ENCODE peak calls at places on chromosome 4, in four cellular contexts. V is IMR-90, L is H9, F is H1. W is an unnamed sample.

GRCh38 chr4:708631-708933 is 3.0 kb downstream of the PCGF3 start:
- DNase-seq in V (no peak), L (no peak), F (no peak), W (no peak)

GRCh38 chr4:78845469-78845868 is 69.3 kb downstream of the BMP2K start:
- DNase-seq in V (no peak), L (no peak), F (no peak), W (no peak)

GRCh38 chr4:8853249-8853648 is 18.4 kb downstream of the HMX1 start:
- DNase-seq in V (no peak), L (no peak), F (no peak), W (no peak)

GRCh38 chr4:10529256-10529890 is 72.1 kb upstream of the ZNF518B start:
- DNase-seq in V (no peak), L (no peak), F (no peak), W (peak)

GRCh38 chr4:20408596-20408995 is 156.9 kb downstream of the SLIT2 start:
- DNase-seq in V (peak), L (no peak), F (no peak), W (peak)

GRCh38 chr4:153140294-153140693 is 63.9 kb upstream of the TRIM2 start:
- DNase-seq in V (no peak), L (no peak), F (no peak), W (no peak)

GRCh38 chr4:168651374-168651773 is 154.5 kb downstream of the PALLD start:
- DNase-seq in V (no peak), L (no peak), F (no peak), W (peak)

GRCh38 chr4:33060873-33061542 is 2340.8 kb downstream of the PCDH7 start:
- DNase-seq in V (peak), L (peak), F (peak), W (peak)

GRCh38 chr4:6925357-6925836 is 15.8 kb downstream of the TBC1D14 start:
- DNase-seq in V (no peak), L (no peak), F (no peak), W (no peak)

GRCh38 chr4:86554641-86555040 is 39.5 kb upstream of the PTPN13 start:
- DNase-seq in V (no peak), L (no peak), F (no peak), W (no peak)

GRCh38 chr4:100949350-100949935 is 397.9 kb downstream of the PPP3CA start:
- DNase-seq in V (no peak), L (no peak), F (no peak), W (no peak)

GRCh38 chr4:89293299-89293698 is 14.3 kb downstream of the GPRIN3 start:
- DNase-seq in V (no peak), L (no peak), F (no peak), W (no peak)
- H3K27ac ChIP-seq in V (no peak), L (no peak), F (no peak), W (no peak)

DNA sequence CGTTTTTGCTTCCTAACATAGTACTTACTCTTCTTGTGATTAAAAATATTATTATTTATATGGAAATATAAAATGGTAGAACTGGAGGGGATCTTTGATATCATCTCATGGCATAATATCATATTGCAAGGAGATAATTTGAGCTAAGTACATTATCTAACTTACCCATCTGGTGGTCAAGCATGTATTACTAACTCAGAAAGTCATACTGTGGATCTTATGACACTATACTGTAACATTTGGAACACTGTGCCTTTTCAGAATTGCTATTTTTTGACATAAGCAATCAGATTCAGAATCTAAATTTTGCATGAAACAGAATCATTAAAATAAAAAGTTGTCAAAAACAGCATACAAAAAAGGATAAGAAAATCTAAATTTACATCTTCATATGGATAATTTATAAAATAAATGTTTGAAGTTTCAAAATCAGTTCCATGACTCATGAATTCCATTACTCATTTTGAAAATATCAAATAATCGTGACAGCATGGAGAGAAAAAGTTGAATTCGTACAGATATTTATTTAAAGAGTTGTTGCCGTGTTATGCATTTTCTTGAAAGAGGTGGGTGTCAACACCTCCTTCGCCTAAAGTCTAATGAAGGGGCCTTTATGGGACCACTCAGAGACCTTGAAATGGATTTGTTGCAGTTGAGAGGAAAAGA is 928.1 kb downstream of the PDHA2 start:
- DNase-seq in V (no peak), L (no peak), F (no peak), W (no peak)
- H4K5ac ChIP-seq in V (no peak), L (no peak), F (no peak), W (no peak)

GRCh38 chr4:16857425-16857824 is 41.0 kb downstream of the LDB2 start:
- DNase-seq in V (no peak), L (no peak), F (no peak), W (no peak)
- H4K8ac ChIP-seq in V (peak), L (no peak), F (no peak), W (no peak)

GRCh38 chr4:119038465-119038864 is 97.2 kb upstream of the MYOZ2 start:
- DNase-seq in V (peak), L (no peak), F (no peak), W (no peak)
- H3K27ac ChIP-seq in V (peak), L (no peak), F (no peak), W (no peak)

GRCh38 chr4:1879491-1879890 is 8.3 kb downstream of the NSD2 start:
- DNase-seq in V (peak), L (no peak), F (no peak), W (no peak)

GRCh38 chr4:1882850-1883271 is 11.7 kb downstream of the NSD2 start:
- DNase-seq in V (no peak), L (no peak), F (no peak), W (no peak)

GRCh38 chr4:1883583-1883982 is 12.4 kb downstream of the NSD2 start:
- DNase-seq in V (no peak), L (no peak), F (no peak), W (no peak)

GRCh38 chr4:1881709-1882108 is 10.5 kb downstream of the NSD2 start:
- DNase-seq in V (no peak), L (no peak), F (no peak), W (no peak)

DNA sequence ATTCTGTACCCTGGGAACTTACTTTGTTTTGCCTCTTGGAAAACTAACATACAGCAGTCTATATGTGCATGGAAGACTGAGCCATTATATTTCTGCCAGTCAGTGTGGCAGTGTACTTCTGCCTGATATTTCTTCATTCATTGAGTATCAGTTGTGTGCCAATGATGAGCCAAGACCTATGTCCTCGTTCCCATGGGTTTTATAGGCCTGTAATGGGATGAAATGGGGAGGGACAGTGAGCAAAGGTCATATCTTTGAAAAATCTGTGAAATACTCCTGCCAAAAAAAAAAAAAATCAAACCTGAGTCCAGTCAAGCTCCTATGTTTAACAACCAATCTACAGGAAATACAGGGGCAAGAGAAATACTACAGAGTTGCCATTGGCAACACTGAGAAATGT is 9.1 kb downstream of the NSD2 start:
- DNase-seq in V (no peak), L (no peak), F (no peak), W (no peak)
- H4K5ac ChIP-seq in V (no peak), L (no peak), F (no peak), W (no peak)

DNA sequence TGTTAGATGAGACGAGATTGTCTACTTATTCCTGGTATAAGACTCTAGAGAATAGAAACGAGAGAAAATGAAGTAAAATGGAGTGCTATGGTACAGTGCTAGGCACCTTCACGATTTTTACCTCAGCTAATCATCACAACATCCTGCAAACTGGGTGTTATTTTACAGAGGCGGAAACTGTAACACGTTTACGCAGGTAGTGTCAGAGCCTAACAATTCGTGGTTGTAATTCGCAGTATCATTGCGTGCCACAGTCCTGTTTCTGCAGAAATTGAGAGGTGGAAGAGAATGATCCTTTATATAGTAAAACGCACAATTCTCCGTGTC is 383 bp upstream of the TBC1D19 start:
- DNase-seq in V (no peak), L (no peak), F (no peak), W (no peak)
- H4K8ac ChIP-seq in V (peak), L (no peak), F (no peak), W (no peak)

DNA sequence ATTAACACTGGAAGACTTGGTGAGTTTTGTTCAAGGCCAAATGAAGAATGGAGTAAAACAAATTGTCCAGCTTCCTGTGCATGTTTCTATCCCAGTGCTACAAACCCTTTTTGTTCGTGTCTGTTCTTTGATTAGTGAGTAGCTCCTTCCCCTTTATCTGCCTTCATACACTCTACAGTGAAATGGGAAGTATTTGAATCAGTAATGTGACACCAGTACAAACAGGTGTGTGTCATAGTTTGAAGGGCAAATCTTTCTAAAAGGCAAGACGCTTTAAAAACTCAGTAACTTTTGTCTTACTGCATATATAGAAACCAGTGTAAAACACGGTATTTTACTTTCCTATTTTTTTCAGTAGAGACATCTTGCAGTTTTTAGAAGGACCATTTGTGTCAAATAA is 5.9 kb downstream of the ARHGEF38 start:
- DNase-seq in V (no peak), L (no peak), F (no peak), W (no peak)
- H3K27ac ChIP-seq in V (no peak), L (no peak), F (no peak), W (no peak)

DNA sequence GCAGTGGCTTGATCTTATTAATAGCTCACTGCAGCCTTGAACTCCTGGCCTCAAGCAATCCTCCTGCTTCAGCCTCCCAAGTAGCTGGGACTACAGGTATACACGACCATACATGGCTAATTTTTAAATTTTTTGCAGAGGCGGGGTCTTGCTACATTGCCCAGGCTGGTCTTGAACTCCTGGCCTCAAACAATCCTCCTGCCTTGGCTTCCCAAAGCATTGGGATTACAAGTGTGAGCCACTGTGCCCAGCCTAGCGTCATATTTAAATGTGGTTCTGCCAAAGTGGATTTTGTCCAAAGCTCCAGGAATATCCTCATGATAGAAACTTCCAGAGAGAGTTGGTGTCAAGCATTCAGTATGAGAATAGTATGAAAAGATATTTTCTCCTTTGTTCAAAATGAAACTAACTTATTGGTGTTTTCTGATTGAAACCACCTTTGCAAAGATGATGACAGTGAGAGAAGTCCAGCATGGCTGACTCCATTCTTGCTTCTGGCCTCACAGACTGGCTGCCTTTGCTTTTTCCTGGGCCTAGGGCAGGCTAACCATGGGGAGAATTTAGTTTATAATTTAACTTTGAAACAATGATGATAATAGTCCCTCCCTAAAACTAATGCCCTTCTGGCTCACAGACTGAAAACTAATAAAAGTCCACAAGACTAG is 129.0 kb downstream of the C4orf51 start:
- DNase-seq in V (no peak), L (no peak), F (no peak), W (no peak)
- H4K5ac ChIP-seq in V (peak), L (no peak), F (no peak), W (no peak)

W was measured in mesendoderm.